ENCODE peak calls at places on chromosomes 12 and 14, in eight cellular contexts. X is non-pigmented ciliary epithelial cell; Y is amniotic stem cell; L is activated naive CD4-positive, alpha-beta T cell; W is activated CD4-positive, alpha-beta T cell treated with anti-CD3 and anti-CD28 coated beads, Interleukin-2, amount 10 ng/mL, durations not matched to agents 7 days and 5 days; G is sigmoid colon; Q is fibroblast of the conjunctiva; D is dermis blood vessel endothelial cell. T is an unnamed sample.
A peak's percentile ranks its signal among the peaks of the same experiment; 100 is the strongest.

GRCh38 chr12:69575346-69575745 is 9.9 kb upstream of the CCT2 start:
- DNase-seq in Q (no peak), G (no peak), W (no peak), L (no peak), D (no peak), Y (no peak), X (no peak), T (no peak)

GRCh38 chr12:72925716-72926115 is 653.5 kb downstream of the TRHDE start:
- DNase-seq in D (no peak), L (no peak), Y (no peak), X (no peak), G (no peak), Q (no peak), W (no peak), T (no peak)

GRCh38 chr12:107134558-107134957 is 41.2 kb upstream of the CRY1 start:
- DNase-seq in D (peak; percentile 15), G (no peak), W (peak; percentile 55), Y (no peak), Q (no peak), L (no peak), X (no peak), T (peak; percentile 52)

GRCh38 chr14:84036863-84037262 is 1493.1 kb upstream of the FLRT2 start:
- DNase-seq in L (no peak), X (peak; percentile 62), D (peak; percentile 44), Y (peak; percentile 23), Q (peak; percentile 17), W (no peak), G (no peak), T (no peak)

GRCh38 chr14:58701156-58701555 is 63.4 kb downstream of the DACT1 start:
- DNase-seq in G (no peak), D (no peak), Q (no peak), X (no peak), Y (no peak), L (no peak), W (no peak), T (no peak)

GRCh38 chr12:25615119-25615518 is 62.0 kb upstream of the LMNTD1 start:
- DNase-seq in Y (peak; percentile 34), D (peak; percentile 70), X (peak; percentile 76), G (no peak), L (no peak), W (no peak), Q (peak; percentile 90), T (peak; percentile 68)

GRCh38 chr14:74326369-74327152 is 21.7 kb upstream of the VRTN start:
- DNase-seq in D (peak; percentile 5), G (no peak), W (no peak), Y (no peak), X (no peak), Q (no peak), L (no peak), T (no peak)

GRCh38 chr14:75259510-75259855 is 19.1 kb upstream of the FOS start:
- DNase-seq in Q (no peak), X (no peak), G (no peak), L (no peak), Y (peak; percentile 35), W (no peak), D (peak; percentile 80), T (peak; percentile 39)

GRCh38 chr12:11958216-11959091 is 112.3 kb upstream of the BCL2L14 start:
- DNase-seq in D (peak; percentile 95), G (no peak), Y (peak; percentile 36), W (peak; percentile 40), Q (peak; percentile 65), X (peak; percentile 91), L (no peak), T (peak; percentile 64)

GRCh38 chr14:69586420-69586819 is 11.7 kb upstream of the CCDC177 start:
- DNase-seq in L (no peak), X (no peak), Q (no peak), G (no peak), D (peak; percentile 92), W (no peak), Y (no peak), T (no peak)

GRCh38 chr14:51860164-51860835 is at the start of gene GNG2:
- DNase-seq in X (no peak), Y (peak; percentile 51), W (peak; percentile 90), D (peak; percentile 71), Q (peak; percentile 72), L (peak; percentile 57), G (peak; percentile 91), T (peak; percentile 65)

GRCh38 chr14:22536853-22537338 is 52.1 kb downstream of the DAD1 start:
- DNase-seq in D (peak; percentile 99), X (peak; percentile 96), L (peak; percentile 42), G (peak; percentile 86), W (peak; percentile 80), Y (peak; percentile 93), Q (peak; percentile 82), T (peak; percentile 55)

GRCh38 chr12:105092336-105092735 is 8.1 kb upstream of the ALDH1L2 start:
- DNase-seq in W (no peak), Q (no peak), X (no peak), G (no peak), D (no peak), Y (no peak), L (no peak), T (peak; percentile 87)

GRCh38 chr14:44959538-44959937 is 2.2 kb downstream of the KLHL28 start:
- DNase-seq in X (no peak), Y (no peak), W (no peak), Q (no peak), L (no peak), G (no peak), D (no peak), T (no peak)

GRCh38 chr12:54287316-54288157 is 7.0 kb downstream of the HNRNPA1 start:
- DNase-seq in D (no peak), G (no peak), X (no peak), Y (no peak), W (no peak), L (no peak), Q (no peak), T (no peak)

GRCh38 chr14:21257395-21258193 is 11.6 kb downstream of the HNRNPC start:
- DNase-seq in G (no peak), L (no peak), Y (no peak), W (no peak), Q (no peak), D (no peak), X (no peak), T (no peak)

GRCh38 chr14:79018846-79019245 is 848.7 kb downstream of the NRXN3 start:
- DNase-seq in G (no peak), D (peak; percentile 9), Y (no peak), W (no peak), Q (no peak), X (no peak), L (no peak), T (no peak)

GRCh38 chr12:115172521-115172920 is 488.5 kb upstream of the TBX3 start:
- DNase-seq in X (no peak), W (no peak), L (no peak), Y (peak; percentile 24), G (no peak), Q (no peak), D (no peak), T (no peak)

GRCh38 chr12:92224685-92225331 is 79.2 kb upstream of the BTG1 start:
- DNase-seq in G (no peak), Q (peak; percentile 14), D (no peak), L (no peak), W (no peak), Y (peak; percentile 5), X (no peak), T (peak; percentile 2)

GRCh38 chr12:18502422-18502821 is 235.4 kb downstream of the PLCZ1 start:
- DNase-seq in L (no peak), Y (no peak), Q (no peak), D (no peak), W (no peak), X (no peak), G (no peak), T (no peak)

GRCh38 chr14:56300495-56300894 is 182.3 kb downstream of the PELI2 start:
- DNase-seq in L (no peak), W (no peak), G (no peak), Y (no peak), D (no peak), Q (no peak), X (peak; percentile 20), T (no peak)